ENCODE peak calls at places on chromosome 1, in four cellular contexts. J is HCEC 1CT; N is stimulated activated CD8-positive, alpha-beta memory T cell treated with anti-CD3 and anti-CD28 coated beads, Interleukin-4, amount 100 ng/mL, for 1 hour; Z is activated T-helper 1 cell treated with anti-CD3 and anti-CD28 coated beads, Interleukin-2, amount 50 U/mL, for 16 hours. W is an unnamed sample.
A peak's percentile ranks its signal among the peaks of the same experiment; 100 is the strongest.

GRCh38 chr1:183180634-183181056 is 5.4 kb upstream of the LAMC2 start:
- DNase-seq in Z (no peak), N (no peak), J (peak; percentile 29), W (peak; percentile 70)

GRCh38 chr1:54403808-54404261 is 2.4 kb downstream of the SSBP3 start:
- DNase-seq in N (no peak), J (peak; percentile 67), Z (no peak), W (peak; percentile 91)

GRCh38 chr1:14756617-14757259 is 158.3 kb downstream of the KAZN start:
- DNase-seq in J (no peak), N (no peak), Z (no peak), W (no peak)

GRCh38 chr1:184502154-184502553 is 115.3 kb downstream of the C1orf21 start:
- DNase-seq in Z (no peak), J (no peak), N (no peak), W (no peak)

GRCh38 chr1:44714944-44715571 is 15.9 kb downstream of the RNU5D-1 start:
- DNase-seq in J (peak; percentile 65), Z (no peak), N (peak; percentile 29), W (peak; percentile 81)

GRCh38 chr1:15703562-15703961 is 19.4 kb downstream of the PLEKHM2 start:
- DNase-seq in N (no peak), J (peak; percentile 92), Z (no peak), W (peak; percentile 82)

GRCh38 chr1:116150368-116150767 is 39.2 kb downstream of the MAB21L3 start:
- DNase-seq in J (no peak), Z (no peak), N (no peak), W (no peak)

GRCh38 chr1:14392161-14392886 is 206.2 kb upstream of the KAZN start:
- DNase-seq in J (no peak), Z (no peak), N (no peak), W (no peak)

GRCh38 chr1:30376054-30376453 is 347.3 kb downstream of the MATN1 start:
- DNase-seq in J (no peak), N (no peak), Z (no peak), W (no peak)

GRCh38 chr1:60213253-60213652 is 139.7 kb upstream of the C1orf87 start:
- DNase-seq in J (no peak), N (no peak), Z (no peak), W (no peak)

GRCh38 chr1:229295745-229296144 is 24.8 kb downstream of the RAB4A start:
- DNase-seq in Z (no peak), N (no peak), J (no peak), W (no peak)

GRCh38 chr1:46492871-46493270 is 3.2 kb downstream of the DMBX1 start:
- DNase-seq in Z (no peak), J (no peak), N (no peak), W (no peak)

GRCh38 chr1:67612690-67613322 is 72.2 kb upstream of the GADD45A start:
- DNase-seq in Z (no peak), J (no peak), N (no peak), W (no peak)

GRCh38 chr1:177514207-177514606 is 343.4 kb downstream of the BRINP2 start:
- DNase-seq in N (no peak), Z (no peak), J (no peak), W (no peak)

W was measured in ELR.